ENCODE peak calls at places on chromosomes 11 and 22, in six cellular contexts. B, H, Z, J, P and R are unnamed samples.

GRCh38 chr11:117733311-117733710 is 63.7 kb downstream of the DSCAML1 start:
- DNase-seq in B (no peak), Z (no peak), J (no peak), H (no peak), P (no peak), R (no peak)

GRCh38 chr11:10305262-10305963 is 540 bp downstream of the ADM start:
- DNase-seq in H (no peak), Z (peak; percentile 33), P (no peak), J (no peak), B (peak; percentile 35), R (no peak)

GRCh38 chr11:8066036-8066910 is 14.7 kb upstream of the TUB start:
- DNase-seq in P (no peak), J (no peak), Z (no peak), H (no peak), B (peak; percentile 14), R (peak; percentile 21)

GRCh38 chr11:70826541-70826943 is 425.8 kb downstream of the SHANK2 start:
- DNase-seq in P (no peak), H (peak; percentile 4), B (no peak), Z (no peak), J (no peak), R (no peak)

GRCh38 chr11:82796970-82797594 is 63.4 kb upstream of the FAM181B start:
- DNase-seq in Z (no peak), J (no peak), P (no peak), B (peak; percentile 35), H (no peak), R (no peak)

GRCh38 chr22:24834845-24835570 is 29.0 kb downstream of the SGSM1 start:
- DNase-seq in H (peak; percentile 28), P (no peak), Z (peak; percentile 32), J (no peak), B (no peak), R (peak; percentile 16)

GRCh38 chr11:115927823-115928329 is 423.7 kb upstream of the CADM1 start:
- DNase-seq in P (no peak), H (no peak), B (no peak), J (no peak), Z (no peak), R (no peak)

GRCh38 chr11:57203359-57203758 is 21.6 kb downstream of the LRRC55 start:
- DNase-seq in P (no peak), J (no peak), Z (no peak), B (peak; percentile 85), H (peak; percentile 93), R (peak; percentile 29)

GRCh38 chr11:61694971-61695706 is 14.9 kb downstream of the DAGLA start:
- DNase-seq in Z (peak; percentile 44), B (peak; percentile 69), P (no peak), J (no peak), H (no peak), R (no peak)

GRCh38 chr11:111520565-111520964 is 6.0 kb downstream of the HOATZ start:
- DNase-seq in Z (no peak), P (no peak), B (no peak), J (no peak), H (peak; percentile 9), R (peak; percentile 59)

GRCh38 chr22:38111941-38112355 is 1.5 kb upstream of the BAIAP2L2 start:
- DNase-seq in H (no peak), P (no peak), B (no peak), Z (peak; percentile 39), J (no peak), R (no peak)

GRCh38 chr22:38753894-38754246 is 1.9 kb downstream of the SUN2 start:
- DNase-seq in J (no peak), B (no peak), P (no peak), H (no peak), Z (peak; percentile 88), R (no peak)

GRCh38 chr11:72970557-72971118 is 156.4 kb downstream of the ATG16L2 start:
- DNase-seq in P (no peak), B (no peak), H (peak; percentile 57), Z (no peak), J (no peak), R (peak; percentile 19)

DNA sequence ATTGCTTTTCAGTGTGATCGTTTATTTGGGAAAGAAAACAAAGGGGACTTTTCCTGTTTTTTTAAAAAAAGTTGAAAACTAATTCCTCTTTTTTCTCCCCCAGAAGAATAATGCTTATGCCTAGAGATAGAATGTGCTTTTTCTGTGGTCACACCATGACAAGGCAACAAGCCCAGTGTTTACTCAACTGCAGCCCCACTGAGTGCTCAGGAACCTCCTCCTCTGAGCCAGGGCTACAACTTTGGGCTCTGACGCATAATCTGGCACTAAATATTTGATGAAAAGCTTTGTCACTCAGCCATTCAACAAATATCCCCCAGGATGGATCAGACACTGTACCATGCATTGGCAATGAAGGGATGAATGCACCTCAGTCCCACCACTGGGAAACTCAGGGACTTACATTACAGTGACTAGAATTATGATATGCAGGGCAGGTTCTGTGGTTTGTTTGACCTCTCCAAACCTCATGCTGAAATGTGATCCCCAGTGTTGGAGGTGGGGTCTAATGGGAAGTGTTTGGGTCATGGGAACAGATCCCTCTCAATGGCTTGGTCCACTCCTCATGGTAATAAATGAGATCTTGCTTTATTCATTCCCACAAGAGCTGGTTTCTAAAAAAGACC is 155.9 kb downstream of the CCDC34 start:
- DNase-seq in H (no peak), J (no peak), Z (no peak), B (no peak), P (no peak), R (no peak)
- TF ChIP-seq CTCF in H (no peak), J (no peak), Z (no peak), B (no peak), P (no peak), R (no peak)

GRCh38 chr11:58905716-58906547 is 33.4 kb upstream of the GLYATL1 start:
- DNase-seq in Z (no peak), H (peak; percentile 67), B (peak; percentile 63), P (peak; percentile 70), J (peak; percentile 71), R (peak; percentile 91)
- H3K4me3 ChIP-seq in Z (no peak overlapping the region), H (peak overlapping the region; percentile 56), B (peak overlapping the region; percentile 57), P (peak overlapping the region; percentile 49), J (peak overlapping the region; percentile 75), R (peak overlapping the region; percentile 66)

DNA sequence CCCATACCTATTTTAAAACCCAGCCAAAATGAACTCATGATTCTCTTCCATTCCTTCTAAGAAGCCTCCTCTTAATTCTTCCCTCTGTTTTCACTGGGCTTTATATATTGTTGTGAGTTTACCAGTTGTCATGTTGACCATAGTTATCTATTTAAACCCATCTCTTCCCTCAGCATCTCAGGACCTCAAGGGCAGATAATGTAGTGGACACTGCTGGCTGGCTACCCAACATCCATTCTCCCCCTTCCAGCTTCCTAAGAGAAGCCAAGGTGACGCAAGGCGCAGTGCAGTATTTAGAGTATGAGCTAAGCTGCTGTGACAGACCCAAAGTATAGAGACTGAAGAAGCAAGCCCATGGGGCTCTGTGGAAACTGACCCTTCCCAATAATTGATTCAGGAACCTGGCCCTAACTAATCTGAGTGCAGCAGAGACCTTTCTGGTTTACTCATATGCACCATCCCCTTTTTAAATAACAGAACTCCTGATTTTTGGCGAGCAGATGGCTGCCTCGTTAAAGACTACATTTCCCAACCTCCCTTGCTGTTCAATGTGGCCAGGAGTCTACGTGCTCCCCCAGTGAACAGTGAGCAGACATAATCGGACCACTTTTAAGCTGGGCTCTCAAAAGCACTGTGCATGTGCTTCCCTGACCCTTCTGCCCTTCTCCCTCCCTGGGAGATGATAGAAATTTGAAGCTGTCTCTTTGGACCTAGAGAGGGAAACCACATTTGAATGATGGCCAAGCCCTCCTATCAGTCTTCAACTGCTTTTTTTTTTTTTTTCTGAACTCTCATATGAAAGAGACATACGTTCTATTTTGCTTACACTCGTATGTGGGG is 28.1 kb upstream of the CREB3L1 start:
- DNase-seq in P (no peak), J (no peak), H (peak; percentile 55), B (no peak), Z (no peak), R (peak; percentile 77)
- TF ChIP-seq CTCF in P (no peak), J (no peak), H (no peak), B (no peak), Z (no peak), R (no peak)

GRCh38 chr11:17798716-17799115 is 64.1 kb downstream of the KCNC1 start:
- DNase-seq in Z (no peak), H (no peak), J (no peak), B (no peak), P (no peak), R (no peak)

GRCh38 chr11:17803751-17804334 is 69.3 kb downstream of the KCNC1 start:
- DNase-seq in H (no peak), B (no peak), Z (no peak), J (no peak), P (no peak), R (no peak)

GRCh38 chr11:17799147-17799546 is 64.6 kb downstream of the KCNC1 start:
- DNase-seq in H (no peak), J (no peak), P (no peak), B (no peak), Z (no peak), R (no peak)

GRCh38 chr11:17802491-17802890 is 67.9 kb downstream of the KCNC1 start:
- DNase-seq in P (no peak), H (no peak), J (no peak), B (no peak), Z (no peak), R (no peak)

GRCh38 chr11:17801166-17801565 is 66.6 kb downstream of the KCNC1 start:
- DNase-seq in P (no peak), Z (no peak), B (no peak), J (no peak), H (no peak), R (no peak)
- H3K4me3 ChIP-seq in P (no peak overlapping the region), Z (no peak overlapping the region), B (no peak overlapping the region), J (no peak overlapping the region), H (no peak overlapping the region), R (no peak overlapping the region)

DNA sequence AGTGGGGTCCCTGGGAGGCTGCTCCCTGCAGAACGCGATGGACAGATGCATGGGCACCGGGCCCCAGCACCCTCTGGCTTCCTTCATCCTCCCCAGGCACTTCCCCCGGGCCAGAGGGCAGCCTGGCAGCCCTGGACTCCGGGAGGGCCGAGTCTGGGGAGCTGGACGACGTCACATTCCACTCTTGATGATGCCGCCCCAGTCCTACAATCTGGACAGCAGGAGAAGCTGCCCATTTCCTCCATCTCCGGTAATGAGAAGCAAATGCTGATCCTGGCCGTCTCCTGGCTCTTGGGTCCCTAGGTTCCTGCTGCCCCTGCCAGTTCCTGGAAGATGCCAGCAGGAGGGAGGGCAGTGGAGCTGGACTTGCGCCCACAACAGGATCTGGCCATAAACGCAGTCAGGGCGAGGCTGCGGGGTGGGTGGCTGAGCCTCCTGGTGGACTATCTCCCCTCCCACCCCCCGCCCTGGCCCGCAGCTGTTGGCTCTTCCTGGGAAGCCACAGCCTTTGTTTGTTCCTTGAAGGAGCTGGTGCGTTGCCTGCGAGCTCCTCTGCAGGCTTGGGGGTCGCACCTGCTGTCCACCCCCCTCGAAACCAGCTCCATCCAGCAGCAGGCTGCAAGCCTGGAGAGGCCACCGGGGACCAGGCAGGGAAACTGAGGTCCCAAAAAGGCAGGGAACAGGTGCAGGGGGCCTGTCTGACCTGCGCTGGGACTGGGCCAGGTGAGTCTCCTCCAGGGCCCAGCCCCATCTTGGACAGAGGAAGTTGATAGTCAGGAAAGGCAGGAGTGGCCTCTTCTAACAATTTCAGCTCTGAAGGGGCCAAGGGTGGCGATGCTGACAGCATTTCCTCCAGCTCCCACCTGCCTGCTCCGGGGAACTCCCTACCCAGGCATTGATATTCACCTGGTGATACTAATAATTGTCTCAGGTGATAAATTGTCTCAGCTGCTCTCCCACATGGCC is 17.9 kb upstream of the MUC6 start:
- DNase-seq in J (no peak), H (peak; percentile 22), P (no peak), B (no peak), Z (no peak), R (peak; percentile 27)
- TF ChIP-seq CTCF in J (no peak), H (no peak), P (no peak), B (no peak), Z (no peak), R (no peak)